ENCODE peak calls at places on chromosomes 13 and 19, in four cellular contexts. J, Z, S and K are unnamed samples.

GRCh38 chr19:46402725-46403124 is 10.6 kb downstream of the CCDC8 start:
- DNase-seq in J (no peak), Z (no peak), S (no peak), K (no peak)

GRCh38 chr13:41548031-41548430 is 90.7 kb downstream of the RGCC start:
- DNase-seq in J (no peak), Z (no peak), S (no peak), K (no peak)

GRCh38 chr19:39196860-39197562 is at the start of gene NCCRP1:
- DNase-seq in J (peak), Z (no peak), S (no peak), K (peak)

GRCh38 chr13:67226686-67227085 is 3.5 kb downstream of the PCDH9 start:
- DNase-seq in J (no peak), Z (no peak), S (no peak), K (no peak)

GRCh38 chr19:4557971-4558941 is 1.2 kb downstream of the SEMA6B start:
- DNase-seq in J (no peak), Z (no peak), S (peak), K (peak)

GRCh38 chr19:2575734-2576481 is 100.0 kb downstream of the GADD45B start:
- DNase-seq in J (no peak), Z (no peak), S (peak), K (no peak)

GRCh38 chr13:111210945-111211469 is 95.9 kb downstream of the ARHGEF7 start:
- DNase-seq in J (no peak), Z (no peak), S (peak), K (no peak)

GRCh38 chr19:19488041-19488874 is 27.1 kb downstream of the TSSK6 start:
- DNase-seq in J (no peak), Z (no peak), S (no peak), K (no peak)

GRCh38 chr19:17424743-17425365 is 5.0 kb downstream of the MVB12A start:
- DNase-seq in J (peak), Z (no peak), S (peak), K (peak)

GRCh38 chr13:66546534-66547379 is 683.4 kb downstream of the PCDH9 start:
- DNase-seq in J (no peak), Z (no peak), S (peak), K (no peak)

GRCh38 chr19:33441828-33442227 is 68.3 kb downstream of the CEBPG start:
- DNase-seq in J (no peak), Z (no peak), S (no peak), K (no peak)

GRCh38 chr19:42250249-42250665 is 4.7 kb downstream of the ERF start:
- DNase-seq in J (no peak), Z (no peak), S (no peak), K (no peak)
- H3K4me2 ChIP-seq in J (peak), Z (no peak), S (no peak), K (no peak)

GRCh38 chr19:7790416-7790815 is 27.4 kb downstream of the CLEC4M start:
- DNase-seq in J (no peak), Z (no peak), S (no peak), K (no peak)
- H2BK12ac ChIP-seq in J (no peak), Z (no peak), S (no peak), K (no peak)

GRCh38 chr13:28121224-28121623 is 17.1 kb upstream of the PAN3 start:
- DNase-seq in J (no peak), Z (no peak), S (no peak), K (no peak)

GRCh38 chr13:28116736-28117135 is 16.4 kb upstream of the FLT3 start:
- DNase-seq in J (no peak), Z (no peak), S (no peak), K (no peak)

GRCh38 chr13:28120317-28120716 is 18.0 kb upstream of the PAN3 start:
- DNase-seq in J (no peak), Z (no peak), S (no peak), K (no peak)

GRCh38 chr13:28117689-28118377 is 17.5 kb upstream of the FLT3 start:
- DNase-seq in J (no peak), Z (no peak), S (no peak), K (peak)
- H3K4me2 ChIP-seq in J (no peak), Z (no peak), S (no peak), K (no peak)

DNA sequence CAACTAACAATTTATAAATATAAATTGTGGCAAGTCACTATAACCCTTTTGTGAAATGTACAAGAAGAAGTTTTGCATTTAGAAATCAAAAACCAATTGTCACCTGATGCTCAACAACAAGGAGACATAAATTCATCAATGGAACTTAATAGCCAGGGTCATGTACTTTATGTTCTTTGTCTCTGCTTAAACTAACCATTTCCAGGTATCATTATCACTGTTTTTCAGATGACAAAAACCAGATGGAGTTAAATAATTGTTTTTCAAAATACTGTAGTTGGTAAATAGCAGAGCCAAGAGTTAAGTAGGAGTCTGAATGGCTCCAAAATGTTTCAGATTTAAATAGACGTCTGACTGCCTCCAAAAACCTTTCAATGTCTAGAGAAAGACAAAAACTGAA is 72.3 kb upstream of the MAB21L1 start:
- DNase-seq in J (no peak), Z (no peak), S (no peak), K (no peak)
- H2BK12ac ChIP-seq in J (no peak), Z (no peak), S (no peak), K (no peak)

DNA sequence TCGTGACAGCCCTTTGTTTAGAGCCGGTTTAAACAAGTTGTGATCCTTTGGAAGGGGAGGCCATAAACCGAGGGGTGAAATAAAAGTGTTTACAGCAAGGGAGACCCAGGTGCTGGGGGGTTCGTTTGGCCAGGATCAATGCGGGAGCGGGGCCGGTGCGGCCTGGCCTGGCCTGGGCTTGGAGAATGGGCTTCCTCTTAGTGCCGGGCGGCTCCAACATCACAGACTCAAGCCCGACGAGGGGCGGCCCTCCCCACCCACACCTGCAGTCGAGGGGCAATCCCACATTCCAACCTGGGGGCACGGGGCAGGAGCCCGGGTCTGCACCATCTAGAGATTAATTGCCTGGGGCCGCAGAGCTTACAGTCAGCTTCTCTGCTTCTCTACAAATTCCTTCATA is 42.8 kb upstream of the GTF3A start:
- DNase-seq in J (no peak), Z (no peak), S (no peak), K (no peak)
- H3K4me2 ChIP-seq in J (no peak), Z (no peak), S (no peak), K (no peak)